ENCODE peak calls at places on chromosomes 11 and 22, in four cellular contexts. R, X, F and G are unnamed samples.

GRCh38 chr11:2270322-2271076 is at the start of gene ASCL2:
- DNase-seq in F (no peak), R (peak), X (no peak), G (no peak)

GRCh38 chr11:119093951-119094815 is 7.5 kb downstream of the DPAGT1 start:
- DNase-seq in X (peak), R (peak), F (peak), G (no peak)

GRCh38 chr11:129997513-129997912 is 5.1 kb downstream of the PRDM10 start:
- DNase-seq in R (no peak), F (no peak), X (no peak), G (no peak)

GRCh38 chr11:44319552-44320288 is 9.8 kb upstream of the ALX4 start:
- DNase-seq in X (no peak), R (no peak), F (no peak), G (no peak)

GRCh38 chr11:5818245-5818865 is 9.6 kb downstream of the OR52N2 start:
- DNase-seq in X (no peak), R (no peak), F (no peak), G (no peak)

GRCh38 chr11:93494341-93494740 is 48.9 kb downstream of the SMCO4 start:
- DNase-seq in R (no peak), F (no peak), X (no peak), G (no peak)

GRCh38 chr11:128208329-128209220 is 378.8 kb downstream of the ETS1 start:
- DNase-seq in X (peak), R (no peak), F (no peak), G (peak)

GRCh38 chr11:59813364-59813763 is 2.8 kb upstream of the MRPL16 start:
- DNase-seq in R (no peak), X (no peak), F (no peak), G (no peak)

GRCh38 chr11:2994336-2994730 is 2.2 kb upstream of the NAP1L4 start:
- DNase-seq in R (peak), F (no peak), X (no peak), G (no peak)

GRCh38 chr11:17721242-17721999 is 2.0 kb downstream of the MYOD1 start:
- DNase-seq in F (no peak), R (no peak), X (no peak), G (no peak)

GRCh38 chr11:121297872-121298271 is 5.3 kb downstream of the SC5D start:
- DNase-seq in F (no peak), X (no peak), R (no peak), G (no peak)

GRCh38 chr11:3021125-3021524 is 29.0 kb upstream of the NAP1L4 start:
- DNase-seq in F (peak), X (peak), R (peak), G (peak)

GRCh38 chr11:95487938-95488337 is 256.9 kb upstream of the SESN3 start:
- DNase-seq in R (no peak), F (no peak), X (no peak), G (no peak)

GRCh38 chr11:35927730-35928129 is 16.1 kb upstream of the LDLRAD3 start:
- DNase-seq in R (peak), X (peak), F (peak), G (peak)

GRCh38 chr11:126114486-126115252 is 52.0 kb upstream of the CDON start:
- DNase-seq in X (no peak), F (no peak), R (no peak), G (no peak)

GRCh38 chr11:28464252-28464867 is 356.2 kb downstream of the METTL15 start:
- DNase-seq in R (no peak), F (no peak), X (peak), G (no peak)

GRCh38 chr11:77548552-77549439 is 41.0 kb upstream of the AQP11 start:
- DNase-seq in X (no peak), F (no peak), R (no peak), G (no peak)
- TF ChIP-seq CTCF in X (no peak), F (no peak), R (no peak), G (no peak)

DNA sequence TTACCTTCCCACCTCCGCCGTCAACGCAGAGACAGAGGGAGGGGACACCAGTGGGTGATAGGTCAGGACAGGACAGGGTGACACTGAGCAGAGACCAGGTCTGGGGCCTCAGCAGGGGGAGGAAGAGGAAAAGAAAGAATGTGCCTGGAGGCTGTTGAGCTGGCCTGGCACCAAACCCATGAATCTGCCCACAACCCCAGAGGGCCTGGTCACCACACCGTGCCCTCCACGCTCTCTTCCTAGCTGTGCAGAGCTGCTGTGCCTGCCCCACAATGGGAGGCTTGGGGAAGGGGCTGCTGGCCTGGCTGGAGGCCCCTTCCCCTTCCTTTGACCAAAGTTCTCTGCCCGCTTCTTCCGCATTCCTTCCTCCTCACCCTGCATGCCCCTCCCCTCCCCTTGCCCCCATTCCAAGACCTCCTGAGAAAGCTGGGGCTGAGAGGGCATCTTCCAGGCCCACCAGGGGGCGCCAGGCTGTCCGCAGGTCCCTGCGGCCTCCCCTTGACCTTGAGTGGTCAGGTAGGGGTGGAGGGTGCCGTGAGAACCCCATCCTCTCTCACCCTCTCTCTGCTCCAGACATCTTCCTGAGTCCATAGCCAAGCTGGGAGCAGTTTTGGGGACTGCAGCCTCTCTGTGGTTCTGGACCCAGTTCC is 11.0 kb upstream of the CACNA1I start:
- DNase-seq in F (no peak), R (no peak), X (peak), G (no peak)
- TF ChIP-seq CTCF in F (no peak), R (no peak), X (peak), G (peak)

DNA sequence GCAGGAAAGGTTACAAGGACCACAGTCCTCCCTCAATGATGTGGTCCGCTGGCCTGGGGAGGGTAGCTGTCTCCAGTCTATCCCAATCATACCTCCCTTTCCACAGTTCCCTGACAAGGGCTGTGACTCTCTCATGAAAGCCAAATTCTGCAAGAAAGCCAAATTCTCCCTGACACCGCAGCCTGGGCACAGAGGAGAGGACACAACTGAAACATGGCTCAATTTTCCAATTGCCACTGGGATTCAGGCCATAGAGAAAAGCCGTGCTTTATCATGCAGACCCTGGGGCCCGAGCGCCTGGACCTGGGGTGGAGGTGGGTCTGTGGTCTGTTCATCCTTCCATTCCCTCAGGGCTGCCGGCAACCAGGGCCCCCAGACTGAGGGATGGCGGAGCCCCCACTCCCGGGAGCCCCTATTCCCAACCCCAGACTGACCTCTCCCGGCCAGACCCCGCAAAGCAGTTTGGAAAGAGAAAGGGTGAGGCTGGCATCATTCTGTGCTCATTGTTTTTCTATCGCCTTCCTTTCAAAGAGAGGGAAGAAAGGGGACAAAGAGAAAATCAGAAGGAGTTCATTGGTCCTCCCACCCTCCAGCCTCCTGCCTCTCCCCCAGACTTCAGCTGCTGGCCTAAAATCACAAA is 239.5 kb downstream of the BUD13 start:
- DNase-seq in R (peak), F (no peak), X (no peak), G (no peak)
- TF ChIP-seq CTCF in R (no peak), F (no peak), X (peak), G (no peak)

GRCh38 chr22:37781434-37782059 is 26.2 kb upstream of the GCAT start:
- DNase-seq in X (no peak), R (no peak), F (no peak), G (no peak)

GRCh38 chr22:37777122-37777687 is 30.5 kb upstream of the GCAT start:
- DNase-seq in F (peak), R (peak), X (peak), G (peak)

GRCh38 chr22:37778370-37779009 is 29.2 kb upstream of the GCAT start:
- DNase-seq in X (no peak), R (no peak), F (no peak), G (no peak)

GRCh38 chr22:37784829-37785495 is 22.8 kb upstream of the GCAT start:
- DNase-seq in R (peak), F (peak), X (no peak), G (peak)

DNA sequence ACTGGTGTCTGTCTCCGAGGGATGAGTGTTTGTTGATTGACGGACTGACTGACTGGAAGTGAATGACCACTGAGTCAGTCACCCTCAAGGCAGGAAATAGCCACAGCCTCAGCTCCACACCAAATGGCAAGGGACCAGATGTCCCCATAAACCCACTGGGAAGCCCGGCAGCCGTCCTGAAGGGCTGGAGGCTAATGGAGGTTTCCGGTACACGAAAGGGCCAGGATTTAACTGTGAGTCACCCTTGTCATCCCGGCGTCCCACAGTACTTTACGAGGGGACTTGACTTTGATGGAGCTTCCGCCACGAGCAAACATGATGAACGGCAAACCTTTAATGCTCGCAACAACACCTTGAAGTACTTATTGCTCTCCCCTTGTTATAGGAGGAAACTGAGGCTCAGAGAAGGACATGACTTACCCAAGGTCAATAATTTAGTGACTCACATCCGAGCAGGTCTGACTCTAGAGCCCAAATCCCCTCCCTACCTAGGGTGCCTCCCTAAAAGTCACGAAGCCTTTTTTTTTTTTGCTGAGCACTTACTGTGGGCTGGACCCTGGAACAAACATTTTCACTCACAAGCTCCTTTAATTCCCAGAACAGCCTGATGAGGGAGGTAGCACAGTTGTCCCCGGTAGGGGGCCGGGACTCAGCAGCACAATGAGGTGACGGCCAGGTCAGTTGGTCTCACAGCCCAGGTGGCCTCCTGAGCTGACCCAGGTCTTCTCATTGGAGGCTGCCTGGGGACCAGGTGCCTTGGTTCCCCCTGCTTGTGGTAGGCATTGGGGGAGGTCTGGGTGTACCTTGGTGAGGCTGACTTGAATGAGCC is 25.2 kb upstream of the GCAT start:
- DNase-seq in X (no peak), R (no peak), F (no peak), G (peak)
- TF ChIP-seq CTCF in X (no peak), R (no peak), F (no peak), G (peak)